ENCODE peak calls at places on chromosomes 7 and 10, in nine cellular contexts. One of them, this sample, is unnamed. For H3K9me3, the result is how much of the 10 kb centered on the place peaks cover.

GRCh38 chr7:142603870-142604448 is 145.3 kb upstream of the PRSS1 start:
- DNase-seq in Panc1: peak
- DNase-seq in fibroblast of lung: peak
- DNase-seq in adrenal gland: no peak
- DNase-seq in IMR-90: peak
- DNase-seq in Caco-2: peak
- DNase-seq in A549: peak
- DNase-seq in right cardiac atrium: no peak
- DNase-seq in heart right ventricle: peak
- DNase-seq in this sample: peak

GRCh38 chr7:80781561-80781979 is 137.3 kb downstream of the SEMA3C start:
- DNase-seq in fibroblast of lung: peak
- DNase-seq in adrenal gland: no peak
- DNase-seq in heart right ventricle: peak
- DNase-seq in Panc1: no peak
- DNase-seq in A549: peak
- DNase-seq in right cardiac atrium: no peak
- DNase-seq in IMR-90: peak
- DNase-seq in Caco-2: no peak
- DNase-seq in this sample: no peak

GRCh38 chr10:95791425-95791979 is 35.5 kb downstream of the ENTPD1 start:
- DNase-seq in adrenal gland: no peak
- DNase-seq in right cardiac atrium: no peak
- DNase-seq in Panc1: no peak
- DNase-seq in fibroblast of lung: no peak
- DNase-seq in IMR-90: no peak
- DNase-seq in heart right ventricle: no peak
- DNase-seq in A549: no peak
- DNase-seq in Caco-2: no peak
- DNase-seq in this sample: no peak

GRCh38 chr10:15712903-15713302 is 6.8 kb downstream of the ITGA8 start:
- DNase-seq in heart right ventricle: no peak
- DNase-seq in Panc1: no peak
- DNase-seq in adrenal gland: no peak
- DNase-seq in IMR-90: no peak
- DNase-seq in right cardiac atrium: no peak
- DNase-seq in Caco-2: no peak
- DNase-seq in fibroblast of lung: no peak
- DNase-seq in A549: no peak
- DNase-seq in this sample: no peak

GRCh38 chr7:96596120-96596826 is 113.4 kb downstream of the SEM1 start:
- DNase-seq in IMR-90: no peak
- DNase-seq in heart right ventricle: no peak
- DNase-seq in A549: peak
- DNase-seq in Caco-2: no peak
- DNase-seq in right cardiac atrium: no peak
- DNase-seq in fibroblast of lung: peak
- DNase-seq in adrenal gland: no peak
- DNase-seq in Panc1: peak
- DNase-seq in this sample: no peak

GRCh38 chr7:40297741-40298311 is 163.0 kb downstream of the SUGCT start:
- DNase-seq in right cardiac atrium: no peak
- DNase-seq in adrenal gland: no peak
- DNase-seq in A549: no peak
- DNase-seq in fibroblast of lung: peak
- DNase-seq in Caco-2: no peak
- DNase-seq in heart right ventricle: no peak
- DNase-seq in Panc1: no peak
- DNase-seq in IMR-90: peak
- DNase-seq in this sample: no peak

GRCh38 chr10:43040482-43041256 is 36.2 kb upstream of the RET start:
- DNase-seq in A549: no peak
- DNase-seq in Panc1: no peak
- DNase-seq in fibroblast of lung: no peak
- DNase-seq in heart right ventricle: no peak
- DNase-seq in adrenal gland: no peak
- DNase-seq in IMR-90: no peak
- DNase-seq in Caco-2: peak
- DNase-seq in right cardiac atrium: peak
- DNase-seq in this sample: no peak

GRCh38 chr7:2198206-2198605 is 34.5 kb downstream of the MAD1L1 start:
- DNase-seq in Caco-2: peak
- DNase-seq in IMR-90: no peak
- DNase-seq in fibroblast of lung: no peak
- DNase-seq in adrenal gland: no peak
- DNase-seq in right cardiac atrium: peak
- DNase-seq in heart right ventricle: no peak
- DNase-seq in Panc1: no peak
- DNase-seq in A549: no peak
- DNase-seq in this sample: no peak

DNA sequence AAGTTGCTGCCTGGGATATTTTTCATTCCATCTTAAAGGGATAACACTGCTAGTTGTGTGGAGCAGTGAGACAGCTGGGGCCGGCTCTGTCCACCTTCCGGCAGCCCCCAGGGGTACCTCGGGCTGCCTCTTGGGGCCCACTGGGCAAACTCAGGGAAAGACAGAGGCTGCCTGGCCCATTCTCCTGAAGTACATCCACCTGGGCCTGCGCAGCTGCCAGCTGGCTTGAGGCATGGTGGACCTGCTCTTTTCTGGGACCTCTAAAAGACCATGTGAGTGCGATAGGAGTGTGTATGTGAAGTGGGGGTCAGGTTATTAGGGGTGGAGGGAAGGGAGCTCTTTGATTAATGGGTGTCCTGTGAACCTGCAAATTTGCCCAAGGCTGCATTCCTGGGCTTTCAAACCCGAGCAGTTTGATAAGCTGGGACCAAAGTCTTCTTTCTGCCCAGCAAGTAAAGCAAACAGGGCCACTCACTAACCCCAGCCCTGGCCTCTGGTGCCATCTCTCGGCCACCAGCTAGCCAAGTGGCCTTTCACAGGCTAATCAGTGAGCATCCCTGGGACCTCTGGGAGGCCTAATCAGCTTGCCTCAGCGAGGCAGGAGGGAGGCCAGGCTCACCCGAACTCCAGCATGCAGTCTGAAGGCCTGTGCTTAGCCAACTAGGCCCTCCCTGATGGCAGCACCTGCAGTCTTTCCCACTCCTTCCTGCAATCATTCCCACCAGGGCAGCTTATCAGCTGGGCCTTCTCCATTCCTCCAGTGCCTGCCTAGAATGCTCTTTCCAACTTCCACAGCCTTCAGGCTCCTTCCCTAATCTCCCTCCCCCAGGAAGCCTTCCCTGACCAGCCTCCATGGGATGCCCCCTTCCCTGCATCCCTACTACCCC is 954.7 kb upstream of the ZNF722 start:
- DNase-seq in fibroblast of lung: no peak
- DNase-seq in Panc1: no peak
- DNase-seq in Caco-2: no peak
- DNase-seq in adrenal gland: no peak
- DNase-seq in heart right ventricle: no peak
- DNase-seq in IMR-90: no peak
- DNase-seq in right cardiac atrium: no peak
- DNase-seq in A549: no peak
- DNase-seq in this sample: no peak
- H3K9me3 ChIP-seq in fibroblast of lung: under half
- H3K9me3 ChIP-seq in Panc1: under half
- H3K9me3 ChIP-seq in Caco-2: under half
- H3K9me3 ChIP-seq in adrenal gland: under half
- H3K9me3 ChIP-seq in heart right ventricle: under half
- H3K9me3 ChIP-seq in IMR-90: half or more
- H3K9me3 ChIP-seq in right cardiac atrium: under half
- H3K9me3 ChIP-seq in A549: under half
- H3K9me3 ChIP-seq in this sample: under half

GRCh38 chr7:159198016-159198724 is 53.5 kb upstream of the VIPR2 start:
- DNase-seq in right cardiac atrium: peak
- DNase-seq in heart right ventricle: no peak
- DNase-seq in IMR-90: no peak
- DNase-seq in A549: no peak
- DNase-seq in Panc1: no peak
- DNase-seq in adrenal gland: no peak
- DNase-seq in fibroblast of lung: no peak
- DNase-seq in Caco-2: no peak
- DNase-seq in this sample: no peak

GRCh38 chr7:159204664-159205063 is 60.0 kb upstream of the VIPR2 start:
- DNase-seq in heart right ventricle: no peak
- DNase-seq in adrenal gland: no peak
- DNase-seq in A549: no peak
- DNase-seq in fibroblast of lung: no peak
- DNase-seq in IMR-90: no peak
- DNase-seq in Panc1: no peak
- DNase-seq in Caco-2: no peak
- DNase-seq in right cardiac atrium: no peak
- DNase-seq in this sample: no peak

GRCh38 chr7:159205833-159206232 is 61.2 kb upstream of the VIPR2 start:
- DNase-seq in heart right ventricle: no peak
- DNase-seq in fibroblast of lung: no peak
- DNase-seq in right cardiac atrium: peak
- DNase-seq in Panc1: no peak
- DNase-seq in A549: no peak
- DNase-seq in adrenal gland: no peak
- DNase-seq in Caco-2: no peak
- DNase-seq in IMR-90: no peak
- DNase-seq in this sample: no peak

GRCh38 chr7:159200421-159200820 is 55.8 kb upstream of the VIPR2 start:
- DNase-seq in IMR-90: no peak
- DNase-seq in right cardiac atrium: peak
- DNase-seq in A549: no peak
- DNase-seq in Panc1: no peak
- DNase-seq in adrenal gland: no peak
- DNase-seq in fibroblast of lung: no peak
- DNase-seq in Caco-2: no peak
- DNase-seq in heart right ventricle: no peak
- DNase-seq in this sample: no peak

DNA sequence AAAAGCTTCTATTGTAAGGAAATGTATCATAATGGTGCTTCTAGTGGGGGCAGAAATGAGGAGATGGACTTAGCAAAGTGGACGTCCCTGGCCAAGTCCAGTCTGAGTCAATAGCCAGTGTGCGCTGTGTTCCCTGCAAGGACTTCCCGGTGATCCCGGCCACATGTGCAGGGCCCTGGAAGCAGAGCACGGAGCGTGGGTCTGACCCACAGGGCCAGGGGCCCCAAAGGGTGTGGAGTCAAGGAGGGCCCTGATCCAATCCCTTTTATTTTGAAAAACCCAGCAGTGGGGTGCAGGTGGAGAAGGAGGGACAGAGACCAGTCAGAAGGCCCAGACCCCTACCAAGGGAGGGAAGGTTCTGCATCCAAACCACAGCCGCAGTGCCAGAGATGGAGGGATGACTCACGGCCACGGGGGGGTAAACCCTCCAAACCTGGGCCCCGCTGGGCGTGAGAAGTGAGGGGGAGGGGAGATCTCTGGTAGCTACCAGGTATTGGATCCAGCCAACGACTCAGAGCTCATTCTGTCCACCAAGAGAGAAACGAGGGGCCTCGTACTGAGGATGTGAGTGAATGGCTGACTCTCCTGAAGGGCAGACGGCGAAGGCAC is 57.2 kb upstream of the VIPR2 start:
- DNase-seq in heart right ventricle: no peak
- DNase-seq in right cardiac atrium: peak
- DNase-seq in Caco-2: no peak
- DNase-seq in IMR-90: no peak
- DNase-seq in Panc1: no peak
- DNase-seq in A549: no peak
- DNase-seq in fibroblast of lung: no peak
- DNase-seq in adrenal gland: no peak
- DNase-seq in this sample: no peak
- H3K9me3 ChIP-seq in heart right ventricle: under half
- H3K9me3 ChIP-seq in right cardiac atrium: under half
- H3K9me3 ChIP-seq in Caco-2: under half
- H3K9me3 ChIP-seq in IMR-90: under half
- H3K9me3 ChIP-seq in Panc1: under half
- H3K9me3 ChIP-seq in A549: under half
- H3K9me3 ChIP-seq in fibroblast of lung: under half
- H3K9me3 ChIP-seq in adrenal gland: under half
- H3K9me3 ChIP-seq in this sample: under half

GRCh38 chr7:138563808-138564207 is 103.7 kb downstream of the TRIM24 start:
- DNase-seq in Panc1: no peak
- DNase-seq in A549: no peak
- DNase-seq in adrenal gland: no peak
- DNase-seq in right cardiac atrium: no peak
- DNase-seq in IMR-90: no peak
- DNase-seq in fibroblast of lung: no peak
- DNase-seq in Caco-2: no peak
- DNase-seq in heart right ventricle: no peak
- DNase-seq in this sample: no peak

GRCh38 chr7:138556771-138557484 is 96.9 kb downstream of the TRIM24 start:
- DNase-seq in IMR-90: no peak
- DNase-seq in Panc1: peak
- DNase-seq in Caco-2: no peak
- DNase-seq in adrenal gland: no peak
- DNase-seq in right cardiac atrium: no peak
- DNase-seq in fibroblast of lung: peak
- DNase-seq in heart right ventricle: no peak
- DNase-seq in A549: no peak
- DNase-seq in this sample: no peak

GRCh38 chr7:138555684-138556083 is 95.6 kb downstream of the TRIM24 start:
- DNase-seq in heart right ventricle: no peak
- DNase-seq in Caco-2: no peak
- DNase-seq in IMR-90: no peak
- DNase-seq in right cardiac atrium: no peak
- DNase-seq in fibroblast of lung: no peak
- DNase-seq in Panc1: no peak
- DNase-seq in adrenal gland: no peak
- DNase-seq in A549: no peak
- DNase-seq in this sample: no peak

GRCh38 chr7:138554674-138555073 is 94.6 kb downstream of the TRIM24 start:
- DNase-seq in right cardiac atrium: no peak
- DNase-seq in A549: no peak
- DNase-seq in adrenal gland: no peak
- DNase-seq in Panc1: no peak
- DNase-seq in IMR-90: no peak
- DNase-seq in heart right ventricle: no peak
- DNase-seq in Caco-2: no peak
- DNase-seq in fibroblast of lung: no peak
- DNase-seq in this sample: no peak

GRCh38 chr7:138559448-138559847 is 99.4 kb downstream of the TRIM24 start:
- DNase-seq in Panc1: no peak
- DNase-seq in A549: no peak
- DNase-seq in IMR-90: no peak
- DNase-seq in adrenal gland: no peak
- DNase-seq in Caco-2: no peak
- DNase-seq in right cardiac atrium: no peak
- DNase-seq in fibroblast of lung: no peak
- DNase-seq in heart right ventricle: no peak
- DNase-seq in this sample: no peak
- H3K9me3 ChIP-seq in Panc1: under half
- H3K9me3 ChIP-seq in A549: under half
- H3K9me3 ChIP-seq in IMR-90: under half
- H3K9me3 ChIP-seq in adrenal gland: under half
- H3K9me3 ChIP-seq in Caco-2: half or more
- H3K9me3 ChIP-seq in right cardiac atrium: under half
- H3K9me3 ChIP-seq in fibroblast of lung: under half
- H3K9me3 ChIP-seq in heart right ventricle: under half
- H3K9me3 ChIP-seq in this sample: under half

GRCh38 chr7:56447864-56448693 is 331.9 kb upstream of the NUPR2 start:
- DNase-seq in Panc1: no peak
- DNase-seq in adrenal gland: no peak
- DNase-seq in A549: no peak
- DNase-seq in fibroblast of lung: no peak
- DNase-seq in Caco-2: no peak
- DNase-seq in IMR-90: no peak
- DNase-seq in heart right ventricle: no peak
- DNase-seq in right cardiac atrium: peak
- DNase-seq in this sample: no peak

DNA sequence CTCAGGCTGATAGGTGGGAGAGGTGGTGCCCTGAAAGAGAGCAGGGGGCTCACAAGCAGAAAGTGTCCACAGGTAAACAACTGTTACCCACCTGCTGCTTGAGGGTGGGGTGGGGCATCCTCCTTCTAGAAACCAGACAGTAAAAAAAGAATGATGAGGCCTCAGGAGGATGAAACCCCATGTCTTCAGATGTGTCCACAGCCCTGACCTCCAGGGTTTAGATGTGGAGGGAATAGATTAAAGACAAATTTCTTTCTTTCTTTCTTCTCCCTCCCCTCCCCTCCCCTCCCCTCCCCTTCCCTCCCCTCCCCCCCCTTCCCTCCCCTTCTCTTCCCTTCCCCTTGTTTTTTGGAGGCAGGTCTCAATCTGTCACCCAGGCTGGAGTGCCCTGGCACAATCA is 333.5 kb upstream of the NUPR2 start:
- DNase-seq in adrenal gland: no peak
- DNase-seq in Panc1: no peak
- DNase-seq in IMR-90: no peak
- DNase-seq in heart right ventricle: no peak
- DNase-seq in fibroblast of lung: no peak
- DNase-seq in right cardiac atrium: no peak
- DNase-seq in Caco-2: no peak
- DNase-seq in A549: no peak
- DNase-seq in this sample: no peak
- H3K9me3 ChIP-seq in adrenal gland: under half
- H3K9me3 ChIP-seq in Panc1: under half
- H3K9me3 ChIP-seq in IMR-90: under half
- H3K9me3 ChIP-seq in heart right ventricle: under half
- H3K9me3 ChIP-seq in fibroblast of lung: under half
- H3K9me3 ChIP-seq in right cardiac atrium: under half
- H3K9me3 ChIP-seq in Caco-2: under half
- H3K9me3 ChIP-seq in A549: under half
- H3K9me3 ChIP-seq in this sample: under half

This sample was measured in T-helper 17 cell.